ENCODE peak calls at places on chromosomes 2 and 18, in ten cellular contexts. One of them, this sample, is unnamed.

GRCh38 chr2:120678251-120678650 is 57.4 kb upstream of the GLI2 start:
- DNase-seq in AG04450: no peak
- DNase-seq in PC-9: no peak
- DNase-seq in HepG2: no peak
- DNase-seq in WTC11: no peak
- DNase-seq in NB4: peak
- DNase-seq in A549: no peak
- DNase-seq in lung: no peak
- DNase-seq in AG10803: peak
- DNase-seq in tibial nerve: no peak
- DNase-seq in this sample: peak

GRCh38 chr2:168738057-168738456 is 64.4 kb upstream of the NOSTRIN start:
- DNase-seq in AG04450: no peak
- DNase-seq in PC-9: no peak
- DNase-seq in HepG2: no peak
- DNase-seq in WTC11: no peak
- DNase-seq in NB4: no peak
- DNase-seq in A549: no peak
- DNase-seq in lung: no peak
- DNase-seq in AG10803: peak
- DNase-seq in tibial nerve: no peak
- DNase-seq in this sample: no peak

GRCh38 chr18:8685141-8685913 is 20.0 kb upstream of the MTCL1 start:
- DNase-seq in AG04450: no peak
- DNase-seq in PC-9: no peak
- DNase-seq in HepG2: no peak
- DNase-seq in WTC11: no peak
- DNase-seq in NB4: no peak
- DNase-seq in A549: no peak
- DNase-seq in lung: no peak
- DNase-seq in AG10803: peak
- DNase-seq in tibial nerve: no peak
- DNase-seq in this sample: no peak

GRCh38 chr2:44802409-44803099 is 138.9 kb upstream of the SIX3 start:
- DNase-seq in AG04450: no peak
- DNase-seq in PC-9: no peak
- DNase-seq in HepG2: no peak
- DNase-seq in WTC11: peak
- DNase-seq in NB4: no peak
- DNase-seq in A549: no peak
- DNase-seq in lung: no peak
- DNase-seq in AG10803: no peak
- DNase-seq in tibial nerve: no peak
- DNase-seq in this sample: no peak

GRCh38 chr2:240358821-240359342 is 76.6 kb upstream of the GPC1 start:
- DNase-seq in AG04450: no peak
- DNase-seq in PC-9: no peak
- DNase-seq in HepG2: no peak
- DNase-seq in WTC11: peak
- DNase-seq in NB4: no peak
- DNase-seq in A549: no peak
- DNase-seq in lung: no peak
- DNase-seq in AG10803: no peak
- DNase-seq in tibial nerve: no peak
- DNase-seq in this sample: peak

GRCh38 chr2:195337597-195337996 is 319.4 kb upstream of the SLC39A10 start:
- DNase-seq in AG04450: no peak
- DNase-seq in PC-9: no peak
- DNase-seq in HepG2: no peak
- DNase-seq in WTC11: no peak
- DNase-seq in NB4: peak
- DNase-seq in A549: no peak
- DNase-seq in lung: no peak
- DNase-seq in AG10803: no peak
- DNase-seq in tibial nerve: no peak
- DNase-seq in this sample: no peak

GRCh38 chr2:28117104-28117596 is 226.6 kb downstream of the BABAM2 start:
- DNase-seq in AG04450: no peak
- DNase-seq in PC-9: no peak
- DNase-seq in HepG2: peak
- DNase-seq in WTC11: no peak
- DNase-seq in NB4: no peak
- DNase-seq in A549: peak
- DNase-seq in lung: no peak
- DNase-seq in AG10803: peak
- DNase-seq in tibial nerve: no peak
- DNase-seq in this sample: no peak

GRCh38 chr2:182103531-182103930 is 117.9 kb downstream of the PPP1R1C start:
- DNase-seq in AG04450: no peak
- DNase-seq in PC-9: no peak
- DNase-seq in HepG2: no peak
- DNase-seq in WTC11: no peak
- DNase-seq in NB4: no peak
- DNase-seq in A549: no peak
- DNase-seq in lung: no peak
- DNase-seq in AG10803: no peak
- DNase-seq in tibial nerve: no peak
- DNase-seq in this sample: no peak

GRCh38 chr2:227804970-227805369 is 8.7 kb upstream of the CCL20 start:
- DNase-seq in AG04450: no peak
- DNase-seq in PC-9: no peak
- DNase-seq in HepG2: no peak
- DNase-seq in WTC11: no peak
- DNase-seq in NB4: peak
- DNase-seq in A549: no peak
- DNase-seq in lung: no peak
- DNase-seq in AG10803: no peak
- DNase-seq in tibial nerve: no peak
- DNase-seq in this sample: no peak

GRCh38 chr2:127058656-127059252 is 48.2 kb downstream of the BIN1 start:
- DNase-seq in AG04450: no peak
- DNase-seq in PC-9: no peak
- DNase-seq in HepG2: no peak
- DNase-seq in WTC11: no peak
- DNase-seq in NB4: no peak
- DNase-seq in A549: no peak
- DNase-seq in lung: no peak
- DNase-seq in AG10803: no peak
- DNase-seq in tibial nerve: no peak
- DNase-seq in this sample: no peak

GRCh38 chr2:172358784-172359556 is 68.4 kb upstream of the ITGA6 start:
- DNase-seq in AG04450: no peak
- DNase-seq in PC-9: peak
- DNase-seq in HepG2: no peak
- DNase-seq in WTC11: no peak
- DNase-seq in NB4: no peak
- DNase-seq in A549: no peak
- DNase-seq in lung: no peak
- DNase-seq in AG10803: no peak
- DNase-seq in tibial nerve: no peak
- DNase-seq in this sample: no peak

GRCh38 chr2:238202326-238203103 is 980 bp downstream of the ILKAP start:
- DNase-seq in AG04450: no peak
- DNase-seq in PC-9: no peak
- DNase-seq in HepG2: no peak
- DNase-seq in WTC11: no peak
- DNase-seq in NB4: peak
- DNase-seq in A549: no peak
- DNase-seq in lung: no peak
- DNase-seq in AG10803: peak
- DNase-seq in tibial nerve: no peak
- DNase-seq in this sample: no peak
- TF ChIP-seq CTCF in AG04450: no peak
- TF ChIP-seq CTCF in PC-9: no peak
- TF ChIP-seq CTCF in HepG2: no peak
- TF ChIP-seq CTCF in WTC11: no peak
- TF ChIP-seq CTCF in NB4: no peak
- TF ChIP-seq CTCF in A549: no peak
- TF ChIP-seq CTCF in lung: no peak
- TF ChIP-seq CTCF in AG10803: no peak
- TF ChIP-seq CTCF in tibial nerve: no peak
- TF ChIP-seq CTCF in this sample: no peak

DNA sequence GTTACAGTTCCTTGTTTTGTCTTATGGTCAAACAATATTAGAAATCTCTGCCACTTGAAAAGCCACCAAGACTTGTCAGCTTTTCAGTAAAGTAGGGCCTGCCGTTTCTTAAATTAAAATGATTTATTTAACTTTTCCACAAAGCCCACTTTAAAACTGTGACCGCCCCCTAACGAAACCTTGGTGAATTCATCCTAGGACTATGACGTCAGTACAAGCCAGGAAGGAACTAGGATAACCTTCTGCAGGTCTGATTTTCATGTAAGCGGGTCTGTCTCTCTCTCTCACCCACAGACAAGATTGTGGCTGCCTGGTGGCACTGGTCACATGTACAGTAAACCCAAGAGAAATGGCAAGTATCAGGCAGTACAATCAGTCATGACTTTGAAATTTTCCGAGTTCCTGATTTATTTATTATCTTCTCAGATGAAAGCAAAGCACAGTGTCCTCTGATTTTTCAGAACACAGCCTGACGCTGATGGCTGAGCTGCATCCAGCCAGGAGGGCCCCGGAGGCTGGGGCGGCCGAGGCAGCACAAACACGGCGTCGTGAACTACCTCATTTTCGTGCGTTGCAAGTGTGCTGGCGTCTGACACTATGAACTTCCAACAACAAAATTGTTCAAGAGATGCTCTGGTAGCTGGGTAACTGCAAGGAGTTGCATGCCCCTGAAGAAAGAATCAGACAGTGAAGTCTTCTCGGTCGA is 18.9 kb downstream of the SALL3 start:
- DNase-seq in AG04450: no peak
- DNase-seq in PC-9: no peak
- DNase-seq in HepG2: no peak
- DNase-seq in WTC11: no peak
- DNase-seq in NB4: no peak
- DNase-seq in A549: no peak
- DNase-seq in lung: no peak
- DNase-seq in AG10803: no peak
- DNase-seq in tibial nerve: no peak
- DNase-seq in this sample: no peak
- TF ChIP-seq CTCF in AG04450: no peak
- TF ChIP-seq CTCF in PC-9: no peak
- TF ChIP-seq CTCF in HepG2: no peak
- TF ChIP-seq CTCF in WTC11: no peak
- TF ChIP-seq CTCF in NB4: no peak
- TF ChIP-seq CTCF in A549: no peak
- TF ChIP-seq CTCF in lung: no peak
- TF ChIP-seq CTCF in AG10803: no peak
- TF ChIP-seq CTCF in tibial nerve: no peak
- TF ChIP-seq CTCF in this sample: no peak

GRCh38 chr2:236305964-236306605 is 41.9 kb upstream of the ASB18 start:
- DNase-seq in AG04450: no peak
- DNase-seq in PC-9: no peak
- DNase-seq in HepG2: no peak
- DNase-seq in WTC11: no peak
- DNase-seq in NB4: no peak
- DNase-seq in A549: no peak
- DNase-seq in lung: no peak
- DNase-seq in AG10803: no peak
- DNase-seq in tibial nerve: no peak
- DNase-seq in this sample: no peak

GRCh38 chr2:236308855-236309668 is 44.9 kb upstream of the ASB18 start:
- DNase-seq in AG04450: no peak
- DNase-seq in PC-9: no peak
- DNase-seq in HepG2: no peak
- DNase-seq in WTC11: no peak
- DNase-seq in NB4: no peak
- DNase-seq in A549: no peak
- DNase-seq in lung: no peak
- DNase-seq in AG10803: no peak
- DNase-seq in tibial nerve: no peak
- DNase-seq in this sample: no peak

GRCh38 chr2:236311286-236311685 is 47.1 kb upstream of the ASB18 start:
- DNase-seq in AG04450: no peak
- DNase-seq in PC-9: no peak
- DNase-seq in HepG2: no peak
- DNase-seq in WTC11: no peak
- DNase-seq in NB4: no peak
- DNase-seq in A549: no peak
- DNase-seq in lung: no peak
- DNase-seq in AG10803: no peak
- DNase-seq in tibial nerve: no peak
- DNase-seq in this sample: no peak

GRCh38 chr2:236306825-236307540 is 42.8 kb upstream of the ASB18 start:
- DNase-seq in AG04450: no peak
- DNase-seq in PC-9: no peak
- DNase-seq in HepG2: no peak
- DNase-seq in WTC11: no peak
- DNase-seq in NB4: no peak
- DNase-seq in A549: no peak
- DNase-seq in lung: no peak
- DNase-seq in AG10803: no peak
- DNase-seq in tibial nerve: no peak
- DNase-seq in this sample: no peak

GRCh38 chr2:236309669-236310029 is 45.4 kb upstream of the ASB18 start:
- DNase-seq in AG04450: no peak
- DNase-seq in PC-9: no peak
- DNase-seq in HepG2: peak
- DNase-seq in WTC11: peak
- DNase-seq in NB4: peak
- DNase-seq in A549: peak
- DNase-seq in lung: no peak
- DNase-seq in AG10803: no peak
- DNase-seq in tibial nerve: no peak
- DNase-seq in this sample: no peak
- TF ChIP-seq CTCF in AG04450: no peak
- TF ChIP-seq CTCF in PC-9: peak
- TF ChIP-seq CTCF in HepG2: peak
- TF ChIP-seq CTCF in WTC11: peak
- TF ChIP-seq CTCF in NB4: peak
- TF ChIP-seq CTCF in A549: peak
- TF ChIP-seq CTCF in lung: no peak
- TF ChIP-seq CTCF in AG10803: peak
- TF ChIP-seq CTCF in tibial nerve: peak
- TF ChIP-seq CTCF in this sample: peak

GRCh38 chr2:224613543-224614317 is 28.6 kb upstream of the CUL3 start:
- DNase-seq in AG04450: no peak
- DNase-seq in PC-9: no peak
- DNase-seq in HepG2: no peak
- DNase-seq in WTC11: no peak
- DNase-seq in NB4: no peak
- DNase-seq in A549: no peak
- DNase-seq in lung: no peak
- DNase-seq in AG10803: no peak
- DNase-seq in tibial nerve: no peak
- DNase-seq in this sample: no peak

GRCh38 chr2:224608104-224608503 is 22.9 kb upstream of the CUL3 start:
- DNase-seq in AG04450: no peak
- DNase-seq in PC-9: peak
- DNase-seq in HepG2: no peak
- DNase-seq in WTC11: no peak
- DNase-seq in NB4: no peak
- DNase-seq in A549: peak
- DNase-seq in lung: no peak
- DNase-seq in AG10803: no peak
- DNase-seq in tibial nerve: no peak
- DNase-seq in this sample: no peak

GRCh38 chr2:224612581-224612980 is 27.4 kb upstream of the CUL3 start:
- DNase-seq in AG04450: no peak
- DNase-seq in PC-9: no peak
- DNase-seq in HepG2: no peak
- DNase-seq in WTC11: no peak
- DNase-seq in NB4: no peak
- DNase-seq in A549: no peak
- DNase-seq in lung: no peak
- DNase-seq in AG10803: peak
- DNase-seq in tibial nerve: no peak
- DNase-seq in this sample: no peak

GRCh38 chr2:224611938-224612337 is 26.8 kb upstream of the CUL3 start:
- DNase-seq in AG04450: no peak
- DNase-seq in PC-9: no peak
- DNase-seq in HepG2: no peak
- DNase-seq in WTC11: peak
- DNase-seq in NB4: no peak
- DNase-seq in A549: no peak
- DNase-seq in lung: no peak
- DNase-seq in AG10803: no peak
- DNase-seq in tibial nerve: no peak
- DNase-seq in this sample: no peak
- TF ChIP-seq CTCF in AG04450: no peak
- TF ChIP-seq CTCF in PC-9: peak
- TF ChIP-seq CTCF in HepG2: peak
- TF ChIP-seq CTCF in WTC11: no peak
- TF ChIP-seq CTCF in NB4: no peak
- TF ChIP-seq CTCF in A549: no peak
- TF ChIP-seq CTCF in lung: no peak
- TF ChIP-seq CTCF in AG10803: peak
- TF ChIP-seq CTCF in tibial nerve: no peak
- TF ChIP-seq CTCF in this sample: no peak